ENCODE peak calls at places on chromosomes 4 and X, in six cellular contexts. Z is SK-N-SH, E is GM12878, D is GM23338, W is upper lobe of left lung, Q is transverse colon. X is an unnamed sample.

GRCh38 chrX:4944767-4945166 is 1231.3 kb upstream of the PRKX start:
- DNase-seq in Z (no peak), E (no peak), D (peak; percentile 4), W (no peak), Q (no peak), X (no peak)

GRCh38 chr4:15149234-15149841 is 147.1 kb downstream of the CPEB2 start:
- DNase-seq in Z (no peak), E (peak; percentile 33), D (no peak), W (no peak), Q (no peak), X (no peak)

GRCh38 chrX:143683486-143683885 is 37.1 kb downstream of the SPANXN2 start:
- DNase-seq in Z (no peak), E (no peak), D (no peak), W (no peak), Q (no peak), X (no peak)

GRCh38 chrX:144916785-144917184 is 330.5 kb upstream of the SPANXN1 start:
- DNase-seq in Z (no peak), E (no peak), D (peak; percentile 1), W (no peak), Q (no peak), X (no peak)

GRCh38 chr4:106809083-106809482 is 227.0 kb downstream of the DKK2 start:
- DNase-seq in Z (peak; percentile 4), E (no peak), D (peak; percentile 35), W (no peak), Q (no peak), X (no peak)

GRCh38 chr4:141246243-141246642 is 25.5 kb downstream of the ZNF330 start:
- DNase-seq in Z (no peak), E (no peak), D (no peak), W (no peak), Q (no peak), X (no peak)

GRCh38 chr4:588351-588849 is 12.3 kb upstream of the TMEM271 start:
- DNase-seq in Z (no peak), E (no peak), D (no peak), W (no peak), Q (no peak), X (no peak)

GRCh38 chr4:99859618-99860017 is 34.6 kb downstream of the LAMTOR3 start:
- DNase-seq in Z (no peak), E (peak; percentile 32), D (no peak), W (no peak), Q (no peak), X (no peak)

GRCh38 chr4:40915318-40916217 is 165.8 kb downstream of the NSUN7 start:
- DNase-seq in Z (no peak), E (no peak), D (no peak), W (no peak), Q (no peak), X (no peak)

GRCh38 chr4:118760493-118760892 is 75.3 kb downstream of the METTL14 start:
- DNase-seq in Z (no peak), E (peak; percentile 25), D (no peak), W (no peak), Q (no peak), X (no peak)

GRCh38 chr4:114535725-114536124 is 62.9 kb upstream of the UGT8 start:
- DNase-seq in Z (no peak), E (no peak), D (no peak), W (no peak), Q (no peak), X (no peak)

GRCh38 chrX:73847991-73848390 is 285.0 kb downstream of the CHIC1 start:
- DNase-seq in Z (no peak), E (no peak), D (no peak), W (no peak), Q (no peak), X (no peak)
- TF ChIP-seq CTCF in Z (no peak), E (no peak), D (no peak), W (no peak), Q (no peak), X (no peak)

DNA sequence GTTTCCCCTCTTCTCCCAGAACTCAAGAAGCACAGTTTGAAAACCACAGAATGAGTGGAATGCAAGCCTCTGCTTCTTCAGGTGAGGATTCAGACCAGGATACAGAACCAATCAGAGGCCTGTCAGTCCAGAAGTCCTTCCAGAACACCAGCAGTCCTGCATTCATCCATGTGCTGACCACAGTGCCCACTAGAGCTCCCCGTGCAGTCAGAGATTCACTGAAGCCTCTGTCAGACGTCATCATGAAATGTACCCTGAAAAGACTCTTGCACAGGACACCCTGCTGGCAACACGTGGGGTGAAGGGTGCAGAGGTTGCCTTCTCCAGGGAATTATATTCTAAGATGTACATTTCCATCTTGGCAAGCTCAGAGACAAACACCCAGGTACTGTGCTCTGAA is 75.9 kb upstream of the LSM6 start:
- DNase-seq in Z (no peak), E (no peak), D (no peak), W (no peak), Q (no peak), X (no peak)
- TF ChIP-seq POLR2AphosphoS5 in Z (no peak), E (no peak), D (no peak), W (no peak), Q (no peak), X (no peak)

DNA sequence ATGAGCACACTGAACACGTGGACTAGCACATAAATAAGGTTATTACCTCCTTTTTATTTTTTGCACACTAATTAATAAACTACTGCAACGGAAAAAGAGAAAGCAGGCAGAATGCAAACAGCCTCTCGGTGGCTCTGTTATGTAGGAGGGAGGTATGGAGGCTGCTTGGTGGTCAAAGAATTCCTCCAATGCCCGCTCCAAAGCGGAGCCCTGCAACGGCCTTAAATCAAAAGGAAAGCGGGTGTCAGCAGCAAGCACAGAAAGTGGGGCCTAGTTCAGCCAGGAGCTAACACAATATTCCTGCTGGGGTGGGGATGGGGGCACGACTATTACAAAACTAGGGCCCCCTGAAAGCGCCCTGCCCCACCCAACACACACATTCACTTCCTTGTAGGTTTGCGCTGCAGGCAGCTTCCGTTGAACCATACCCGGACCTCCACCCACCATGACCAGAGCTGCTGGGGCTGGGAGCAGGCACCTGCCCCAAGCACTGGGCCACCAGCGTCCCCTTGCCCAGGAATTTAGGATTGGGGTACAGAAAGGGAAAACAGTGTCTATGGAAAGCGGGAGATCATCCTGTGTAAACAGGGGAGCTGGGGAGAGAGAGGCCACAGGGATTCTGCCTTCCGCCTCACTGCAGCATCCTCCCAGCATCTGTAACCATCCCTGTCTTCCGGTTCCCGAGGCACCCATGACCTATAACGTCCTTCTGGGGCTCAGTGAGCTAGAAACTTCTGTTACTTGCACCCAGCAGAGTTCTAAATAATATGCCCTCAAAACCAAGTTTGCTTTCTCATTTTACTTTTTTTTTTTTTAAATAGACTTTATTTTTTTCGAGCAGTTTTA is 57.1 kb upstream of the DDX3X start:
- DNase-seq in Z (no peak), E (no peak), D (peak; percentile 27), W (no peak), Q (no peak), X (no peak)
- H3K4me3 ChIP-seq in Z (peak overlapping the region; percentile 54), E (peak overlapping the region; percentile 61), D (peak overlapping the region; percentile 56), W (no peak overlapping the region), Q (peak overlapping the region; percentile 33), X (peak overlapping the region; percentile 44)

GRCh38 chr4:4659871-4660651 is 118.2 kb upstream of the STX18 start:
- DNase-seq in Z (no peak), E (no peak), D (no peak), W (no peak), Q (no peak), X (no peak)
- TF ChIP-seq CTCF in Z (no peak), E (no peak), D (no peak), W (no peak), Q (no peak), X (no peak)

X was measured in breast epithelium.